ENCODE peak calls at places on chromosomes 12 and 14, in four cellular contexts. One of them, this sample, is unnamed.
A peak's percentile ranks its signal among the peaks of the same experiment; 100 is the strongest.

GRCh38 chr14:70108419-70108818 is 80.3 kb downstream of the SLC8A3 start:
- DNase-seq in GM12891: no peak
- DNase-seq in K562: no peak
- DNase-seq in GM12878: no peak
- DNase-seq in this sample: no peak

GRCh38 chr12:68237068-68237467 is 11.5 kb upstream of the IL26 start:
- DNase-seq in K562: no peak
- DNase-seq in GM12891: no peak
- DNase-seq in GM12878: no peak
- DNase-seq in this sample: peak; percentile 18

GRCh38 chr12:50220357-50221061 is 53.3 kb upstream of the CERS5 start:
- DNase-seq in GM12878: peak; percentile 57
- DNase-seq in K562: no peak
- DNase-seq in GM12891: no peak
- DNase-seq in this sample: peak; percentile 66

GRCh38 chr12:3905664-3906063 is 32.5 kb upstream of the PARP11 start:
- DNase-seq in GM12891: no peak
- DNase-seq in K562: no peak
- DNase-seq in GM12878: no peak
- DNase-seq in this sample: no peak

GRCh38 chr12:109654357-109654756 is 59.3 kb upstream of the FAM222A start:
- DNase-seq in GM12878: no peak
- DNase-seq in K562: no peak
- DNase-seq in GM12891: no peak
- DNase-seq in this sample: no peak

GRCh38 chr12:13780453-13780852 is 200.9 kb downstream of the GRIN2B start:
- DNase-seq in GM12891: no peak
- DNase-seq in GM12878: no peak
- DNase-seq in K562: no peak
- DNase-seq in this sample: no peak

GRCh38 chr14:58637040-58637390 is 747 bp upstream of the DACT1 start:
- DNase-seq in GM12878: no peak
- DNase-seq in GM12891: no peak
- DNase-seq in K562: no peak
- DNase-seq in this sample: no peak

GRCh38 chr12:78002878-78003277 is 172.2 kb downstream of the NAV3 start:
- DNase-seq in K562: no peak
- DNase-seq in GM12891: no peak
- DNase-seq in GM12878: no peak
- DNase-seq in this sample: no peak

GRCh38 chr12:3328571-3328970 is 162.4 kb upstream of the PRMT8 start:
- DNase-seq in K562: no peak
- DNase-seq in GM12878: no peak
- DNase-seq in GM12891: no peak
- DNase-seq in this sample: no peak

GRCh38 chr14:99779751-99780150 is 13.5 kb upstream of the EML1 start:
- DNase-seq in GM12891: no peak
- DNase-seq in GM12878: no peak
- DNase-seq in K562: no peak
- DNase-seq in this sample: no peak

GRCh38 chr12:47377414-47378221 is 297.9 kb upstream of the AMIGO2 start:
- DNase-seq in GM12878: no peak
- DNase-seq in GM12891: no peak
- DNase-seq in K562: peak; percentile 23
- DNase-seq in this sample: no peak

GRCh38 chr14:57091030-57091608 is 177.6 kb downstream of the EXOC5 start:
- DNase-seq in GM12878: no peak
- DNase-seq in GM12891: no peak
- DNase-seq in K562: no peak
- DNase-seq in this sample: no peak

DNA sequence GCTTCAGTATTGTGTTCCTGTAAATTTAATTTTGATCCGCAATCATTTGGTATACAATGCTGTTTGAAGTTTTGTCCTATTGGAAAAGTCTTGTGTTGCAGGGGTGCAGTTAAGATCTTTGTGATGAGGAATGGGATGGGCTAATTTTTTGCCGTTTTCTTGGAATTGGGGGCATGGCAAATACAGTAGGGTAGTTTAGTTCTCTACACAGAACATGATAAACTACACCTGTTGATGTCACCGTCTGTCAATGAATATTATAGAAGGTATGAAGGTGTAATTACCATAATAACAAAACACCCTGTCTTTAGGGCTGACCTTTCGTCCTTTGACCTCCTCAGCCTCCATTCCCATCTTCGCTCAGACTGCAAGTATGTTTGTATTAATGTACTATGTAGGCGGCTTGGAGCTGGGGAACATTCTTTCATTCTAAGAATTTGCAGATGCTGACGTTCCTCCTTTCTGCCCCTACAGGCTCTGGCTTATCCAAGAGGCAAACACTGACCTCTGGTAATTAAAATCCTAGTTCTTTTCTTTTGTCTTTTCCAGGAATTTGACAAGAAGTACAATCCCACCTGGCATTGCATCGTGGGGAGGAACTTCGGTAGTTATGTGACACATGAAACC is 1.7 kb downstream of the DYNLL1 start:
- DNase-seq in K562: no peak
- DNase-seq in GM12878: no peak
- DNase-seq in GM12891: no peak
- DNase-seq in this sample: no peak
- TF ChIP-seq POLR2AphosphoS5 in K562: no peak
- TF ChIP-seq POLR2AphosphoS5 in GM12878: no peak
- TF ChIP-seq POLR2AphosphoS5 in GM12891: no peak
- TF ChIP-seq POLR2AphosphoS5 in this sample: no peak

GRCh38 chr12:84954415-84954814 is 41.8 kb upstream of the SLC6A15 start:
- DNase-seq in GM12878: no peak
- DNase-seq in K562: no peak
- DNase-seq in GM12891: no peak
- DNase-seq in this sample: no peak
- TF ChIP-seq SPI1 in GM12878: no peak
- TF ChIP-seq SPI1 in K562: no peak
- TF ChIP-seq SPI1 in GM12891: no peak
- TF ChIP-seq SPI1 in this sample: no peak

GRCh38 chr12:55728185-55728931 is 451 bp downstream of the CD63 start:
- DNase-seq in GM12891: no peak
- DNase-seq in GM12878: no peak
- DNase-seq in K562: peak; percentile 74
- DNase-seq in this sample: no peak
- TF ChIP-seq POLR2AphosphoS5 in GM12891: no peak
- TF ChIP-seq POLR2AphosphoS5 in GM12878: no peak
- TF ChIP-seq POLR2AphosphoS5 in K562: no peak
- TF ChIP-seq POLR2AphosphoS5 in this sample: no peak

DNA sequence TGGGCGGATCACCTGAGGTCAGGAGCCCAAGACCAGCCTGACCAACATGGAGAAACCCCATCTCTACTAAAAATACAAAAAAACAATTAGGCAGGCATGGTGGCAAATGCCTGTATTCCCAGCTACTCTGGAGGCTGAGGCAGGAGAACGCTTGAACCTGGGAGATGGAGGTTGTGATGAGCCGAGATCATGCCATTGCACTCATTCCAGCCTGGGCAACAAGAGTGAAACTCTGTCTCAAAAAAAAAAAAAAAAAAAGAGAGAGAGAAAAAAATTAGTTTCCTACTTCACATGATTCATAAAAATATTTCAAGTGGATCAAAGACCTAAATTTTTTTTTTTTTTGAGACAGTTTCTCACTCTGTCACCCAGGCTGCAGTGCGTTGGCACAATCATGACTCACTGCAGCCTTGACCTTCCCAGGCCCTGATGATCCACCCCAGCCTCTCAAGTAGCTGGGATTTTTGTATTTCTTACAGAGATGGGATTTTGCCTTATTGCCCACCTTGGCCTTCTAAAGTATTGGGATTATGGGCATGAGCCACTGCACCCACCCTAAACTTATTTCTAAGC is 24.9 kb downstream of the FCF1 start:
- DNase-seq in GM12878: no peak
- DNase-seq in GM12891: no peak
- DNase-seq in K562: no peak
- DNase-seq in this sample: no peak
- TF ChIP-seq SPI1 in GM12878: no peak
- TF ChIP-seq SPI1 in GM12891: no peak
- TF ChIP-seq SPI1 in K562: no peak
- TF ChIP-seq SPI1 in this sample: no peak

GRCh38 chr14:93765032-93765626 is 23.2 kb downstream of the PRIMA1 start:
- DNase-seq in GM12878: no peak
- DNase-seq in GM12891: no peak
- DNase-seq in K562: no peak
- DNase-seq in this sample: no peak
- TF ChIP-seq POLR2AphosphoS5 in GM12878: no peak
- TF ChIP-seq POLR2AphosphoS5 in GM12891: no peak
- TF ChIP-seq POLR2AphosphoS5 in K562: no peak
- TF ChIP-seq POLR2AphosphoS5 in this sample: no peak

DNA sequence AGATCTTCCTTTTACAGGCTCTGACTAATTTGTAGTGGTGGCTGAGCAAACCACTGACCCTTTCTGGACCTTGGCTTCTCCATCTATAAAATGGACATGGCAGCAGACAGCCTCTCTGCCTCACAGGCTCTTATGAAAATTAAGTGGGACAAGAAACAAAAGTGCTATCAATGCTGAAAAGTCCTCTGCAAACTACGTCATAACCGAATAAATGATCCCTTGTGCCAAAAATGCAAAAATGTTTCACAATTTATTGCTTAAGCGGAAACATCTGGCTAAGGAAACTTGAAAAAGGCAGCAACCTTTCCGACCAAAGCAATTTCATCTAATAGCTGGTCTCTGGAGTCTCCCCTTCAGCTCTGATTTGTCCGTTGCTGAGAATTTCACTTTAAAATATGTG is 108.5 kb upstream of the PLXNC1 start:
- DNase-seq in GM12891: no peak
- DNase-seq in GM12878: no peak
- DNase-seq in K562: no peak
- DNase-seq in this sample: no peak
- TF ChIP-seq SPI1 in GM12891: no peak
- TF ChIP-seq SPI1 in GM12878: no peak
- TF ChIP-seq SPI1 in K562: no peak
- TF ChIP-seq SPI1 in this sample: no peak

GRCh38 chr14:68306934-68307758 is 485.7 kb downstream of the ZFP36L1 start:
- DNase-seq in GM12891: no peak
- DNase-seq in GM12878: no peak
- DNase-seq in K562: no peak
- DNase-seq in this sample: no peak

GRCh38 chr14:68309631-68310030 is 483.2 kb downstream of the ZFP36L1 start:
- DNase-seq in GM12891: no peak
- DNase-seq in GM12878: no peak
- DNase-seq in K562: no peak
- DNase-seq in this sample: no peak

GRCh38 chr14:68309121-68309520 is 483.7 kb downstream of the ZFP36L1 start:
- DNase-seq in GM12891: no peak
- DNase-seq in K562: no peak
- DNase-seq in GM12878: no peak
- DNase-seq in this sample: no peak

GRCh38 chr14:68307769-68308168 is 485.1 kb downstream of the ZFP36L1 start:
- DNase-seq in GM12878: no peak
- DNase-seq in K562: no peak
- DNase-seq in GM12891: no peak
- DNase-seq in this sample: no peak

DNA sequence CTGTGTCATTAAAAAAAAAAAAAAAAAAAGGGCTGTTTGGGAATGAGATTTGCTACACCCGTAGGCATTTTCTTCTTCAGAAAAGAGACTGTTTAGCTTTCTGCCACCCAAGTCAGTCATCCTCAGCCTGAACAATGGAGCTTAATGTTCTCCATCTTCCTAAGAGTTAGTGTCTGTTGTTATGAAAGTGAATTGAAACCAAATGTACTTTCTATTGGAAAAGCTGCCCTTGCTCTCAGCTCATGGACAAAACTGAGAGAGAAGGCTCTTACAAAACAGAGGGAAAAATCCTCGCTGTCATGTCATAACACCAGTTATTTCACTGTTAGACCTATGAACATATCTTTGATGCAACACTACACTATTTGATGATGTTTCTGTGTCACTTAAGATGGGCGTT is 484.2 kb downstream of the ZFP36L1 start:
- DNase-seq in GM12891: no peak
- DNase-seq in K562: no peak
- DNase-seq in GM12878: no peak
- DNase-seq in this sample: no peak
- TF ChIP-seq POLR2AphosphoS5 in GM12891: no peak
- TF ChIP-seq POLR2AphosphoS5 in K562: no peak
- TF ChIP-seq POLR2AphosphoS5 in GM12878: no peak
- TF ChIP-seq POLR2AphosphoS5 in this sample: no peak

GRCh38 chr12:123654129-123654701 is 16.7 kb upstream of the TCTN2 start:
- DNase-seq in GM12878: no peak
- DNase-seq in GM12891: no peak
- DNase-seq in K562: no peak
- DNase-seq in this sample: no peak
- TF ChIP-seq SPI1 in GM12878: no peak
- TF ChIP-seq SPI1 in GM12891: no peak
- TF ChIP-seq SPI1 in K562: no peak
- TF ChIP-seq SPI1 in this sample: no peak